ENCODE peak calls at places on chromosome 22, in eight cellular contexts. Y, F, K, A, N, E, Q and S are unnamed samples.

GRCh38 chr22:47277001-47277400 is 514.6 kb downstream of the TBC1D22A start:
- DNase-seq in A (peak), K (no peak), Y (no peak), Q (no peak), E (no peak), N (no peak), F (no peak), S (no peak)

GRCh38 chr22:20585640-20586402 is 78.4 kb downstream of the MED15 start:
- DNase-seq in Q (no peak), A (no peak), E (no peak), N (peak), K (no peak), Y (peak), F (no peak), S (no peak)

GRCh38 chr22:27228771-27229170 is 571.4 kb downstream of the MIAT start:
- DNase-seq in K (no peak), Y (no peak), N (no peak), A (no peak), E (no peak), Q (no peak), F (no peak), S (no peak)

GRCh38 chr22:31244044-31244942 is 32.2 kb downstream of the LIMK2 start:
- DNase-seq in Q (no peak), E (peak), Y (no peak), F (no peak), A (peak), K (no peak), N (no peak), S (peak)

GRCh38 chr22:33918676-33919590 is 1.3 kb downstream of the LARGE1 start:
- DNase-seq in Q (no peak), A (no peak), N (no peak), F (no peak), Y (no peak), E (no peak), K (no peak), S (no peak)

GRCh38 chr22:24494535-24495364 is at the start of gene UPB1:
- DNase-seq in Y (no peak), E (no peak), A (peak), N (no peak), F (no peak), Q (no peak), K (no peak), S (no peak)

GRCh38 chr22:30397656-30398635 is 1.1 kb downstream of the SEC14L2 start:
- DNase-seq in N (no peak), E (no peak), Y (no peak), K (no peak), Q (no peak), A (peak), F (no peak), S (no peak)

GRCh38 chr22:49962751-49963646 is 2.4 kb downstream of the PIM3 start:
- DNase-seq in N (peak), Y (peak), K (no peak), F (no peak), A (peak), Q (no peak), E (no peak), S (no peak)

GRCh38 chr22:21727159-21727558 is 8.4 kb downstream of the YPEL1 start:
- DNase-seq in N (no peak), A (no peak), F (no peak), E (no peak), Y (no peak), K (no peak), Q (no peak), S (no peak)

GRCh38 chr22:31806751-31807150 is 52.9 kb downstream of the DEPDC5 start:
- DNase-seq in Y (no peak), K (no peak), Q (no peak), F (no peak), N (no peak), E (no peak), A (no peak), S (no peak)

GRCh38 chr22:37664249-37665101 is 6.0 kb downstream of the PDXP start:
- DNase-seq in N (no peak), Y (no peak), E (no peak), F (no peak), A (no peak), K (peak), Q (no peak), S (no peak)

GRCh38 chr22:27244328-27244727 is 557.2 kb downstream of the MN1 start:
- DNase-seq in N (no peak), E (no peak), K (no peak), F (no peak), Y (no peak), A (no peak), Q (no peak), S (no peak)

GRCh38 chr22:49853981-49854791 is 542 bp downstream of the ZBED4 start:
- DNase-seq in A (peak), N (peak), F (peak), E (peak), Q (no peak), Y (no peak), K (peak), S (no peak)

GRCh38 chr22:46145896-46146295 is 4.4 kb upstream of the PPARA start:
- DNase-seq in Q (no peak), F (no peak), Y (no peak), N (no peak), K (no peak), A (no peak), E (no peak), S (no peak)

GRCh38 chr22:50406416-50407170 is 63.5 kb downstream of the PPP6R2 start:
- DNase-seq in F (no peak), N (no peak), E (no peak), Q (no peak), Y (no peak), A (no peak), K (no peak), S (no peak)